ENCODE peak calls at places on chromosomes 16 and 17, in five cellular contexts. One of them, this sample, is unnamed. For H3K4me1, the result is how much of the 10 kb centered on the place peaks cover.

GRCh38 chr16:65704866-65705265 is 583.0 kb upstream of the CDH11 start:
- DNase-seq in PC-9: no peak
- DNase-seq in ascending aorta: no peak
- DNase-seq in left lung: no peak
- DNase-seq in uterus: no peak
- DNase-seq in this sample: no peak

GRCh38 chr16:30651124-30652004 is 604 bp downstream of the PRR14 start:
- DNase-seq in uterus: peak
- DNase-seq in PC-9: peak
- DNase-seq in left lung: peak
- DNase-seq in ascending aorta: peak
- DNase-seq in this sample: peak

GRCh38 chr17:10169274-10169673 is 29.1 kb downstream of the GAS7 start:
- DNase-seq in left lung: no peak
- DNase-seq in PC-9: no peak
- DNase-seq in ascending aorta: no peak
- DNase-seq in uterus: no peak
- DNase-seq in this sample: no peak

GRCh38 chr16:49855280-49855821 is 561 bp downstream of the ZNF423 start:
- DNase-seq in uterus: peak
- DNase-seq in ascending aorta: peak
- DNase-seq in PC-9: peak
- DNase-seq in left lung: peak
- DNase-seq in this sample: peak

GRCh38 chr16:84740596-84741071 is 40.8 kb downstream of the USP10 start:
- DNase-seq in uterus: no peak
- DNase-seq in left lung: no peak
- DNase-seq in ascending aorta: no peak
- DNase-seq in PC-9: no peak
- DNase-seq in this sample: no peak

GRCh38 chr17:51000835-51001638 is 119.6 kb downstream of the SPAG9 start:
- DNase-seq in uterus: no peak
- DNase-seq in ascending aorta: no peak
- DNase-seq in left lung: no peak
- DNase-seq in PC-9: peak
- DNase-seq in this sample: peak

GRCh38 chr16:10896723-10897122 is 19.7 kb downstream of the CIITA start:
- DNase-seq in ascending aorta: no peak
- DNase-seq in uterus: no peak
- DNase-seq in PC-9: no peak
- DNase-seq in left lung: no peak
- DNase-seq in this sample: no peak

GRCh38 chr16:17532338-17532995 is 61.7 kb upstream of the XYLT1 start:
- DNase-seq in PC-9: no peak
- DNase-seq in uterus: no peak
- DNase-seq in ascending aorta: no peak
- DNase-seq in left lung: no peak
- DNase-seq in this sample: no peak

GRCh38 chr16:84013787-84014569 is 28.6 kb downstream of the SLC38A8 start:
- DNase-seq in left lung: peak
- DNase-seq in PC-9: peak
- DNase-seq in uterus: no peak
- DNase-seq in ascending aorta: no peak
- DNase-seq in this sample: peak

GRCh38 chr17:55783684-55784245 is 32.9 kb downstream of the PCTP start:
- DNase-seq in left lung: no peak
- DNase-seq in uterus: peak
- DNase-seq in ascending aorta: peak
- DNase-seq in PC-9: no peak
- DNase-seq in this sample: no peak

DNA sequence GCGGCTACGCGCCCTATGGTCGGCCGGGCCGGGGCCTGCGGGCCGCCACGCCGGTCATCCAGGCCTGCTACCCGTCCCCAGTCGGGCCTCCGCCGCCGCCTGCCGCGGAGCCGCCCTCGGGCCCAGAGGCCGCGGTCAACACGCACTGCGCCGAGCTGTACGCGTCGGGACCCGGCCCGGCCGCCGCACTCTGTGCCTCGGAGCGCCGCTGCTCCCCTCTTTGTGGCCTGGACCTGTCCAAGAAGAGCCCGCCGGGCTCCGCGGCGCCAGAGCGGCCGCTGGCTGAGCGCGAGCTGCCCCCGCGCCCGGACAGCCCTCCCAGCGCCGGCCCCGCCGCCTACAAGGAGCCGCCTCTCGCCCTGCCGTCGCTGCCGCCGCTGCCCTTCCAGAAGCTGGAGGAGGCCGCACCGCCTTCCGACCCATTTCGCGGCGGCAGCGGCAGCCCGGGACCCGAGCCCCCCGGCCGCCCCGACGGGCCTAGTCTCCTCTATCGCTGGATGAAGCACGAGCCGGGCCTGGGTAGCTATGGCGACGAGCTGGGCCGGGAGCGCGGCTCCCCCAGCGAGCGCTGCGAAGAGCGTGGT is 2.3 kb downstream of the HIC1 start:
- DNase-seq in PC-9: no peak
- DNase-seq in uterus: no peak
- DNase-seq in left lung: no peak
- DNase-seq in ascending aorta: no peak
- DNase-seq in this sample: no peak
- H3K4me1 ChIP-seq in PC-9: under half
- H3K4me1 ChIP-seq in uterus: under half
- H3K4me1 ChIP-seq in left lung: under half
- H3K4me1 ChIP-seq in ascending aorta: under half
- H3K4me1 ChIP-seq in this sample: under half

GRCh38 chr16:56936950-56937349 is 5.0 kb downstream of the HERPUD1 start:
- DNase-seq in PC-9: no peak
- DNase-seq in uterus: no peak
- DNase-seq in ascending aorta: no peak
- DNase-seq in left lung: no peak
- DNase-seq in this sample: no peak
- H3K4me3 ChIP-seq in PC-9: no peak
- H3K4me3 ChIP-seq in uterus: no peak
- H3K4me3 ChIP-seq in ascending aorta: no peak
- H3K4me3 ChIP-seq in left lung: no peak
- H3K4me3 ChIP-seq in this sample: no peak

GRCh38 chr16:3641801-3642396 is 12.6 kb upstream of the DNASE1 start:
- DNase-seq in ascending aorta: peak
- DNase-seq in uterus: no peak
- DNase-seq in PC-9: no peak
- DNase-seq in left lung: no peak
- DNase-seq in this sample: no peak
- H3K4me1 ChIP-seq in ascending aorta: under half
- H3K4me1 ChIP-seq in uterus: under half
- H3K4me1 ChIP-seq in PC-9: under half
- H3K4me1 ChIP-seq in left lung: under half
- H3K4me1 ChIP-seq in this sample: under half

GRCh38 chr16:714558-715447 is at the start of gene METRN:
- DNase-seq in left lung: peak
- DNase-seq in uterus: peak
- DNase-seq in PC-9: peak
- DNase-seq in ascending aorta: peak
- DNase-seq in this sample: peak
- H3K4me3 ChIP-seq in left lung: peak
- H3K4me3 ChIP-seq in uterus: peak
- H3K4me3 ChIP-seq in PC-9: peak
- H3K4me3 ChIP-seq in ascending aorta: peak
- H3K4me3 ChIP-seq in this sample: peak

DNA sequence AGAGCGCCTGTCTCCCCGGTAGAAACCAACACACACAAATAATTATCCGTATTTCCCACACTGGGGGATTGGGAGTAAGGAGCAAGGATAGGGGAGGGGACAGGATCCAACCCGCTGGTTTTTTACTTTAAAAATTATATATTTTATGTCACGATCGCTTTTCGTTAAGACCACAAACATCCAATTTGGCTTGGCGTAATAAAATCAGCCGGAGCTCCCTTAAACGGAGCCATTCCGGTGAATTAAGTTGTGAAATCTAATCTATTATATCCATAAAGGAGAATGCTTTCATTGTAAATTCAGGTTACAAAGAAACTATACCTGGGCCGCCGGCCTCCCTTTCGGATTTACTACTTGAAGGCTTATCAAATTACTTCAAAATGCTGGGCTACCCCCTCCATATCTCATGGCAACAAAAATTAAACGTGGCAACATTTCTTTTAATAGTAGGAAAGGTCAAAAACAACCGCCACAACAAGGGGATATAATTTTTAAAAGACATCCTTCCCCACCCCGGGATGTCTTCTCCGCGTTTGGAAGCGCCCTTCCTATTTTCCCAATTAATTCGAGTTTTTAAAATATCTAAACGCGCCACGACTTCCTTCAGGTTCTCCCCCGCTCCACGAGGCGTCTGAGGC is 47.1 kb upstream of the SLC38A10 start:
- DNase-seq in left lung: no peak
- DNase-seq in PC-9: no peak
- DNase-seq in uterus: no peak
- DNase-seq in ascending aorta: no peak
- DNase-seq in this sample: no peak
- H3K4me1 ChIP-seq in left lung: under half
- H3K4me1 ChIP-seq in PC-9: under half
- H3K4me1 ChIP-seq in uterus: under half
- H3K4me1 ChIP-seq in ascending aorta: under half
- H3K4me1 ChIP-seq in this sample: under half

GRCh38 chr16:12893050-12893750 is 8.2 kb upstream of the SHISA9 start:
- DNase-seq in PC-9: no peak
- DNase-seq in uterus: no peak
- DNase-seq in left lung: no peak
- DNase-seq in ascending aorta: no peak
- DNase-seq in this sample: no peak
- H3K4me3 ChIP-seq in PC-9: no peak
- H3K4me3 ChIP-seq in uterus: no peak
- H3K4me3 ChIP-seq in left lung: no peak
- H3K4me3 ChIP-seq in ascending aorta: no peak
- H3K4me3 ChIP-seq in this sample: no peak

GRCh38 chr17:61091096-61091495 is 308.5 kb upstream of the TBX2 start:
- DNase-seq in uterus: no peak
- DNase-seq in PC-9: no peak
- DNase-seq in left lung: no peak
- DNase-seq in ascending aorta: no peak
- DNase-seq in this sample: no peak
- H3K4me1 ChIP-seq in uterus: under half
- H3K4me1 ChIP-seq in PC-9: under half
- H3K4me1 ChIP-seq in left lung: under half
- H3K4me1 ChIP-seq in ascending aorta: under half
- H3K4me1 ChIP-seq in this sample: under half

DNA sequence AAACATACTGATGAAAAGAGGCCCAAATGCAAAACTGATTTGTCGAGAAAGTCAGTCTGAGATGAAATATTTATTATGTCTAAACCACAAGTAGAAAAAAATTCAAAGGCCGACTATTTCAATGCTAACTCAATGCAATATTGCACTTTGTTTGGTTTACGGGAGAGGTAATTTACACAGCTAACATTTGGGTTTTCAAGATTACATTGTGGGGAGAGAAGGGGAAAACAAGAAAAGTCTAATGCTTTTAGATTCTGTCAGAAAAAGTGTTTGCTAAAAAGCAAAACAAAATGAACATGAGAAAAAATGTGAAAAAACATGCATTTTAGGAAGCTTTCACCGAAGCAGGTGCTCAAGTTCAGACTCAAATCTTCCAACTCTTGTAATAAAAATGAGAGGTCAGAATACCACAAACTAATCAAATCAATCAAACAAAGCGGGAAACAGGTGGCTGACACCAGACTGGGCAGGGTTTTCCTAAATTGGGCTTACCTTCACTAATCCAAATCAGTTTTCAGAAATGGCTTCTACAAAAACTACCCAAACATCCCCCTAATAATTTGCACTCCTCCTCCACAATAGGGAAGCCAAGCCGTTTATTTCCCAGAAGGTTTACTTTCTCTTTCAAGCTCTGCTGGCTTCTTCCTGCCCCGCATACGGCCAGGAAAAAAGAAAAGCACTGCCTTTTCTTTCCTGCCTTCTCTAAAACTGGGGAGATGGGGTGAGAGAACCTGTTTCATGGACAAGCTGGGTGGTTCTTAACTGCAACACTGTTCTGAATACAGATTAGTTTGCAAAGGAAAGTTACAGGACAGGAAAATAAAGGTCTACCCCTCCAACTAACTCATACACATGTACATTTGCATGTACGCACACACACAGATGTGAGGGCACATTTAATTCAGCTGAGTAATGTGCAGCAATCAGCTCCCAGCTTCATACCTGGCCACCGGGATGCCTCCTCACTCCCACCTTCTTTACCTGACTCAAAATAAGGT is 9.3 kb downstream of the STAT3 start:
- DNase-seq in left lung: no peak
- DNase-seq in PC-9: no peak
- DNase-seq in ascending aorta: no peak
- DNase-seq in uterus: no peak
- DNase-seq in this sample: no peak
- H3K4me3 ChIP-seq in left lung: no peak
- H3K4me3 ChIP-seq in PC-9: no peak
- H3K4me3 ChIP-seq in ascending aorta: peak
- H3K4me3 ChIP-seq in uterus: peak
- H3K4me3 ChIP-seq in this sample: no peak

This sample was measured in HAP-1.